ENCODE peak calls at places on chromosomes 2 and 18, in nine cellular contexts. B is GM06990, J is left ventricle myocardium inferior, T is GM23338, G is upper lobe of right lung, Y is cardiac muscle cell, H is psoas muscle, F is ovary, Q is MM.1S. X is an unnamed sample.

GRCh38 chr2:191066281-191067233 is 52.6 kb upstream of the STAT1 start:
- DNase-seq in J (no peak), B (no peak), H (no peak), G (no peak), Q (no peak), F (no peak), Y (no peak), T (no peak), X (no peak)

GRCh38 chr18:38980420-38980819 is 1414.8 kb upstream of the CELF4 start:
- DNase-seq in Q (no peak), B (no peak), Y (no peak), G (no peak), H (no peak), T (no peak), F (no peak), J (no peak), X (no peak)

GRCh38 chr2:174786066-174786725 is 21.9 kb upstream of the CHRNA1 start:
- DNase-seq in J (no peak), H (no peak), B (no peak), T (no peak), Q (no peak), Y (peak), G (no peak), F (no peak), X (no peak)

GRCh38 chr18:79503406-79503805 is 107.7 kb downstream of the NFATC1 start:
- DNase-seq in F (no peak), J (no peak), B (no peak), H (no peak), G (peak), T (no peak), Y (no peak), Q (no peak), X (no peak)

GRCh38 chr2:18380316-18380715 is 180.1 kb downstream of the RDH14 start:
- DNase-seq in H (no peak), G (no peak), Q (no peak), Y (peak), J (no peak), T (no peak), F (no peak), B (no peak), X (no peak)

GRCh38 chr2:109623297-109623696 is 9.1 kb downstream of the SOWAHC start:
- DNase-seq in B (no peak), G (no peak), H (no peak), Q (no peak), J (no peak), F (no peak), T (no peak), Y (no peak), X (no peak)

GRCh38 chr2:136141510-136142154 is 23.7 kb upstream of the CXCR4 start:
- DNase-seq in F (no peak), B (no peak), Y (no peak), Q (no peak), J (no peak), T (no peak), G (no peak), H (no peak), X (no peak)

GRCh38 chr2:46073540-46074018 is 223.6 kb upstream of the EPAS1 start:
- DNase-seq in G (no peak), Y (peak), T (no peak), J (no peak), H (no peak), B (no peak), F (no peak), Q (no peak), X (no peak)

GRCh38 chr2:102735431-102736130 is 26.2 kb upstream of the TMEM182 start:
- DNase-seq in G (no peak), B (no peak), J (no peak), Q (no peak), F (no peak), Y (peak), T (peak), H (peak), X (no peak)

GRCh38 chr2:131027566-131028528 is 65.4 kb downstream of the FAM168B start:
- DNase-seq in Q (no peak), F (no peak), B (no peak), T (no peak), J (no peak), H (no peak), G (peak), Y (no peak), X (no peak)

GRCh38 chr2:133412637-133413164 is 155.6 kb downstream of the NCKAP5 start:
- DNase-seq in G (no peak), J (no peak), Q (no peak), B (no peak), H (no peak), T (no peak), F (no peak), Y (no peak), X (no peak)

GRCh38 chr2:121804340-121804739 is 48.9 kb downstream of the TSN start:
- DNase-seq in J (no peak), T (peak), H (no peak), F (no peak), G (no peak), Y (peak), Q (no peak), B (no peak), X (peak)

GRCh38 chr18:60090170-60090569 is 190.4 kb downstream of the PMAIP1 start:
- DNase-seq in G (no peak), Q (no peak), J (no peak), T (peak), B (no peak), H (no peak), F (no peak), Y (peak), X (peak)

GRCh38 chr2:168518555-168519066 is 62.5 kb downstream of the CERS6 start:
- DNase-seq in Y (peak), G (no peak), Q (no peak), B (no peak), J (no peak), T (peak), H (no peak), F (no peak), X (no peak)

GRCh38 chr2:67954125-67954748 is 108.6 kb downstream of the C1D start:
- DNase-seq in Q (no peak), J (no peak), G (no peak), T (peak), H (no peak), Y (no peak), B (no peak), F (no peak), X (no peak)

GRCh38 chr18:59267511-59268126 is 5.6 kb downstream of the RAX start:
- DNase-seq in Q (no peak), J (no peak), B (no peak), G (no peak), F (no peak), T (peak), Y (peak), H (no peak), X (no peak)

GRCh38 chr18:23689031-23689615 is at the start of gene LAMA3:
- DNase-seq in Y (peak), Q (peak), B (peak), F (peak), G (peak), T (peak), H (peak), J (peak), X (no peak)

GRCh38 chr2:122977580-122977979 is 1047.5 kb upstream of the CNTNAP5 start:
- DNase-seq in Q (no peak), F (no peak), H (no peak), B (no peak), G (no peak), Y (no peak), T (no peak), J (no peak), X (no peak)

GRCh38 chr2:215567504-215567903 is 131.6 kb upstream of the FN1 start:
- DNase-seq in B (peak), T (no peak), J (no peak), Q (no peak), Y (no peak), G (no peak), F (no peak), H (no peak), X (no peak)

GRCh38 chr2:155583674-155584195 is 748.8 kb downstream of the NR4A2 start:
- DNase-seq in Y (no peak), F (no peak), H (no peak), T (no peak), J (no peak), G (no peak), B (no peak), Q (no peak), X (no peak)

GRCh38 chr2:137091704-137092103 is 326.4 kb downstream of the THSD7B start:
- DNase-seq in Q (no peak), Y (no peak), G (no peak), B (no peak), T (no peak), F (no peak), H (no peak), J (no peak), X (no peak)

GRCh38 chr2:182667321-182667695 is 48.7 kb upstream of the DNAJC10 start:
- DNase-seq in H (no peak), T (no peak), B (no peak), Y (no peak), J (no peak), Q (no peak), F (no peak), G (no peak), X (no peak)

GRCh38 chr2:105556366-105556765 is 157.5 kb upstream of the FHL2 start:
- DNase-seq in Y (no peak), T (no peak), J (no peak), Q (no peak), H (no peak), F (no peak), G (no peak), B (no peak), X (no peak)

GRCh38 chr2:111226797-111227700 is 106.3 kb downstream of the BCL2L11 start:
- DNase-seq in T (no peak), B (no peak), Q (no peak), Y (peak), J (no peak), G (no peak), F (no peak), H (no peak), X (peak)

GRCh38 chr2:127932199-127932877 is 46.6 kb upstream of the AMMECR1L start:
- DNase-seq in H (no peak), J (no peak), G (no peak), Y (peak), T (no peak), B (no peak), F (no peak), Q (no peak), X (no peak)

GRCh38 chr2:204665244-204665643 is 120.0 kb downstream of the PARD3B start:
- DNase-seq in B (no peak), G (no peak), F (no peak), H (no peak), Y (peak), Q (no peak), J (no peak), T (peak), X (no peak)

GRCh38 chr2:239047420-239047819 is 199.5 kb downstream of the TWIST2 start:
- DNase-seq in Q (no peak), H (no peak), J (no peak), T (no peak), B (no peak), F (no peak), G (no peak), Y (no peak), X (no peak)

GRCh38 chr2:124704056-124704644 is 679.1 kb downstream of the CNTNAP5 start:
- DNase-seq in T (no peak), F (no peak), H (no peak), B (no peak), J (no peak), G (no peak), Y (no peak), Q (no peak), X (no peak)

GRCh38 chr18:5478261-5478660 is 65.5 kb downstream of the EPB41L3 start:
- DNase-seq in H (no peak), B (no peak), G (no peak), F (no peak), Q (no peak), Y (no peak), T (no peak), J (no peak), X (no peak)

DNA sequence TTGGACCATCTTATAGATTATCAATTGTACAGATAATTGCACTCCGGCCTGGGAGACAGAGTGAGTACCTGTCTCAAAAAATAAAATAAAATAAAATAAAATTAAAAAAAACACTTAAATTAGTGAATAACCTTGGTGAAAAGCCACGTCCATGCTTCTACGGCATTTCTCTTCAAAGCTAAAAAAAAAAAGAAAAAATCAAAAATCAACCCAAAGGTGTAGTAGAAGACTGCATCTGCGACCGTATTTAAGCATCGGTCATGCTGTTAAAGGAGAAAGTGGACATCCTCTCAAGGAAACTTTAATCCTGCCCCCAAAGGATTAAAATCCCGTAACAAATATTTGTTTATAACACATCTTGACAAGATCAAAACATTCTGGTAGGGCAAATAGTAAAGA is 350 bp upstream of the RNF138 start:
- DNase-seq in B (no peak), Q (peak), J (no peak), T (no peak), G (no peak), Y (no peak), F (no peak), H (no peak), X (no peak)
- H3K4me3 ChIP-seq in B (peak), Q (peak), J (peak), T (peak), G (peak), Y (peak), F (peak), H (peak), X (peak)

GRCh38 chr2:20015482-20016083 is 3.1 kb upstream of the MATN3 start:
- DNase-seq in Y (peak), H (no peak), Q (peak), G (no peak), F (no peak), T (peak), B (peak), J (no peak), X (peak)
- H3K4me3 ChIP-seq in Y (no peak), H (no peak), Q (no peak), G (no peak), F (no peak), T (no peak), B (no peak), J (no peak), X (no peak)

GRCh38 chr2:218880749-218881594 is at the start of gene WNT10A:
- DNase-seq in Q (peak), G (no peak), Y (no peak), F (no peak), T (peak), J (no peak), H (no peak), B (no peak), X (no peak)

GRCh38 chr2:218878486-218878885 is 2.2 kb upstream of the WNT10A start:
- DNase-seq in J (peak), B (no peak), H (no peak), T (no peak), G (no peak), Y (no peak), F (no peak), Q (no peak), X (no peak)

GRCh38 chr2:218881744-218882462 is 1.3 kb downstream of the WNT10A start:
- DNase-seq in Q (no peak), T (no peak), F (no peak), G (no peak), J (no peak), B (no peak), Y (no peak), H (no peak), X (no peak)

GRCh38 chr2:218878941-218879761 is 1.5 kb upstream of the WNT10A start:
- DNase-seq in H (no peak), F (no peak), J (peak), B (no peak), G (peak), Y (no peak), T (no peak), Q (peak), X (no peak)

GRCh38 chr2:218879881-218880748 is 537 bp upstream of the WNT10A start:
- DNase-seq in F (no peak), G (peak), H (peak), B (peak), Q (peak), J (no peak), T (peak), Y (no peak), X (peak)
- H3K4me3 ChIP-seq in F (peak), G (peak), H (peak), B (peak), Q (peak), J (peak), T (peak), Y (no peak), X (peak)

DNA sequence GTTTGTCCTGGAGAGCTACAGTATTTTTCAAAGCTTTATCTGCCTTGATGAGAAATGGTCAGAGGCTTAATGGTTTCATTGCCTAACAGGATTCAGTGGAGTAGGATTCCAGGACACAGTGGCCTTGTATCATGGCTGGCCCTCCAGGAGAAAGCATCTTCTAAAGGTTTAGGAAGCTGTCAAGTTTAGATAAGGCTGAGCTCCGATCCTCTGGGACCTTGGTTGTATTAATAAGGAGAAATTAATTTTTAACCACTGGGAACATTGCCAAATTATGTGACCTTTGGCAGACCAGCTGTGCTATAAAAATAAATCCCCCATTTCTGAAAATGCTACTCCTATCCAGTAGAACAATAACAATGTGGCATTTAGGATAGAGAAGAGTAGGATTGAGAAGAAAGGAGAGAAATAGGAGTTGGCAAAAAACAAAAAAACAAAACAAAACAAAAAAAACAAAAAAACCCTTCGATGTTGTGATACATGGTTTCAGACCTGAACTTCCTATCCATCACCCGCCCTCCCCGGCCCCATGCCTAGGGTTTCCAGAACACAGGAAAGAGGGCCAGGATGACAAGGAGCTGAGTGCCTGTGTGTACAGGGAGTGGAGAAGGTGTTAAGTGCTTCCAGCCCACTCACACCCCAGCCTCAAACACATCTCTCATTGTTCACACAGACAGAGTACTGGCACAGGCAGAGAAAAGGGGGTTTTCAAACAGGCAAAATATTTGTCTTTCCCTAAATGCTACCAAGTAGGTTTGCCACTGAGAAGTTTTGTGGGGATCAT is 6.3 kb downstream of the NRP2 start:
- DNase-seq in F (peak), G (no peak), H (no peak), Y (peak), J (no peak), T (no peak), B (no peak), Q (no peak), X (no peak)
- H3K4me3 ChIP-seq in F (no peak), G (no peak), H (no peak), Y (no peak), J (no peak), T (no peak), B (no peak), Q (no peak), X (no peak)

GRCh38 chr2:19783935-19784334 is 117.8 kb downstream of the TTC32 start:
- DNase-seq in B (no peak), T (no peak), H (no peak), Y (no peak), J (no peak), G (no peak), F (no peak), Q (no peak), X (no peak)

GRCh38 chr2:19785432-19785831 is 116.4 kb downstream of the TTC32 start:
- DNase-seq in G (no peak), F (no peak), Y (peak), T (no peak), H (no peak), J (no peak), B (no peak), Q (no peak), X (no peak)

GRCh38 chr2:19786408-19787058 is 115.2 kb downstream of the TTC32 start:
- DNase-seq in B (no peak), F (no peak), G (no peak), J (no peak), H (no peak), Q (no peak), T (no peak), Y (peak), X (no peak)

GRCh38 chr2:19785867-19786266 is 115.9 kb downstream of the TTC32 start:
- DNase-seq in H (no peak), G (no peak), J (no peak), F (no peak), Q (no peak), B (no peak), T (no peak), Y (no peak), X (no peak)

DNA sequence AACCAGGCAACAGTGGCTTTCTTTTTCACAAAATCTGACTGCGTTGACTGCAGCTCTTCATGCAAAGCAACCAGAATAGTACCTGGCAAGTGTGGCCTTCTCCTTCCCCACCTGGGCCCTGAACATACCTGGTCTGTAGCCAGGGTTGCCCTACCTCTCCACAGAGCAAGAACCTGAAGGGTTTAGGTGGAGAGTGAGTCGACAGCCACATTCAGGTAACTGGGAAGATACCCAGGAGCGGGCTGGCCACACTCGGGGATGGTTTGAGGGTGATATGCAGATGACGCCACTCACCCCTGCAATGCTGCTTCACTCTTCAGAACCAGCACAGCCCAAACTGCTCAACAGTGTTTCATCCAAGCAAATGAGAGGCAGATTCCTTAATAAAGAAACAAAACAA is 117.3 kb downstream of the TTC32 start:
- DNase-seq in F (no peak), Q (no peak), H (no peak), T (no peak), Y (no peak), J (no peak), G (no peak), B (no peak), X (no peak)
- H3K4me3 ChIP-seq in F (no peak), Q (no peak), H (peak), T (no peak), Y (no peak), J (no peak), G (no peak), B (no peak), X (no peak)

GRCh38 chr2:53740170-53740569 is 27.4 kb upstream of the CHAC2 start:
- DNase-seq in Y (peak), G (no peak), F (no peak), Q (no peak), T (peak), H (no peak), J (no peak), B (no peak), X (no peak)

GRCh38 chr2:53737091-53737490 is 30.5 kb upstream of the CHAC2 start:
- DNase-seq in B (no peak), F (no peak), Q (no peak), G (no peak), H (no peak), J (no peak), Y (no peak), T (no peak), X (no peak)

GRCh38 chr2:53744395-53745065 is 23.1 kb upstream of the CHAC2 start:
- DNase-seq in Y (no peak), T (no peak), F (no peak), J (no peak), H (no peak), Q (no peak), G (no peak), B (no peak), X (no peak)

GRCh38 chr2:53739057-53739456 is 28.5 kb upstream of the CHAC2 start:
- DNase-seq in Y (peak), G (no peak), J (no peak), B (no peak), F (no peak), Q (no peak), H (no peak), T (peak), X (no peak)
- H3K4me3 ChIP-seq in Y (no peak), G (no peak), J (no peak), B (no peak), F (no peak), Q (no peak), H (no peak), T (no peak), X (no peak)

DNA sequence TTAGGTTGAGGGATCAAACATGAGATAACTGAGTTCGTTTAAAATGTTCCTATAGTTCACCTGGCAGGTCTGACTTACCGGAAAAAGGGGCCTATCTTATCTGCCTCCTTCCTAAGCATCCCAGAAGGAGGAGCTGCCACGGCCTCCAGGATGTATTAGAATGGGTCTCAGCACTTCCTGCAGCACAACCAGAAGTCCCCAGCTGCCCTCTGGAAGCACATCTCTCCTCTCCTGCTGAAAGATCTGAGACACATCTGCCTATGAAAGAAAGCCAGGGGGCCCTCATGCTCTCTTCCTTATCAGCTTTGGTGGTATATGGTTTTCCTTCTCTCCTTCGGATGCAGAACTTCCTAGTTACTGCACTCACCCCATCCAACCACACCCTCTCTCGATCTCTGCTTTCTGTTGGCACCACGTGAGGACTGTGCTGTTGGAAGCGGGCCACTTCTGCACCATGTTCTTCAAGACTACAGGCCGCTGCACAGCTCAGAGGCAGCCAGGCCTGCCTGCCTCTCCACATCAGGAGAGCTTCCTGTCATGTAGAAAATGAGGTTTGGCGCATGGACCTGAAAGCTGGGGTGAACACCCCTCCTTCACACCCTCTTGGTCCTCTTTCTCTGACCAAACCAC is 6.5 kb downstream of the IGFBP5 start:
- DNase-seq in G (peak), Q (no peak), Y (no peak), H (no peak), F (no peak), T (peak), B (no peak), J (peak), X (no peak)
- H3K4me3 ChIP-seq in G (no peak), Q (no peak), Y (no peak), H (no peak), F (peak), T (no peak), B (no peak), J (peak), X (no peak)

X was measured in Jurkat, Clone E6-1.